ENCODE peak calls at places on chromosomes 11 and 22, in four cellular contexts. One of them, this sample, is unnamed.

GRCh38 chr22:42794551-42795510 is 62.2 kb downstream of the ARFGAP3 start:
- DNase-seq in testis: no peak
- DNase-seq in uterus: no peak
- DNase-seq in stomach: peak; percentile 20
- DNase-seq in this sample: no peak

GRCh38 chr11:120184946-120185677 is 25.7 kb upstream of the OAF start:
- DNase-seq in testis: peak; percentile 82
- DNase-seq in uterus: peak; percentile 80
- DNase-seq in stomach: peak; percentile 63
- DNase-seq in this sample: no peak

GRCh38 chr11:117796456-117797428 is at the start of gene DSCAML1:
- DNase-seq in testis: peak; percentile 33
- DNase-seq in uterus: no peak
- DNase-seq in stomach: no peak
- DNase-seq in this sample: no peak

GRCh38 chr11:77092382-77092781 is 10.3 kb upstream of the OMP start:
- DNase-seq in testis: no peak
- DNase-seq in uterus: no peak
- DNase-seq in stomach: no peak
- DNase-seq in this sample: no peak

GRCh38 chr11:88849368-88849767 is 216.4 kb downstream of the GRM5 start:
- DNase-seq in testis: no peak
- DNase-seq in uterus: no peak
- DNase-seq in stomach: no peak
- DNase-seq in this sample: no peak

GRCh38 chr11:15695096-15695721 is 580.5 kb downstream of the INSC start:
- DNase-seq in testis: no peak
- DNase-seq in uterus: no peak
- DNase-seq in stomach: no peak
- DNase-seq in this sample: no peak

GRCh38 chr11:107018902-107019493 is 722 bp upstream of the GUCY1A2 start:
- DNase-seq in testis: peak; percentile 77
- DNase-seq in uterus: peak; percentile 76
- DNase-seq in stomach: peak; percentile 52
- DNase-seq in this sample: no peak

GRCh38 chr11:32002311-32002710 is 88.6 kb upstream of the RCN1 start:
- DNase-seq in testis: no peak
- DNase-seq in uterus: no peak
- DNase-seq in stomach: no peak
- DNase-seq in this sample: no peak

GRCh38 chr11:44376423-44376822 is 66.5 kb upstream of the ALX4 start:
- DNase-seq in testis: no peak
- DNase-seq in uterus: no peak
- DNase-seq in stomach: no peak
- DNase-seq in this sample: no peak

GRCh38 chr11:130775306-130776043 is 140.8 kb downstream of the SNX19 start:
- DNase-seq in testis: no peak
- DNase-seq in uterus: no peak
- DNase-seq in stomach: no peak
- DNase-seq in this sample: no peak

GRCh38 chr22:35394810-35395563 is 5.0 kb upstream of the MCM5 start:
- DNase-seq in testis: no peak
- DNase-seq in uterus: no peak
- DNase-seq in stomach: no peak
- DNase-seq in this sample: no peak

GRCh38 chr22:40029189-40029890 is 34.6 kb downstream of the FAM83F start:
- DNase-seq in testis: no peak
- DNase-seq in uterus: no peak
- DNase-seq in stomach: no peak
- DNase-seq in this sample: peak; percentile 41

GRCh38 chr11:43558056-43558455 is 122.5 kb upstream of the HSD17B12 start:
- DNase-seq in testis: no peak
- DNase-seq in uterus: no peak
- DNase-seq in stomach: no peak
- DNase-seq in this sample: no peak

GRCh38 chr11:16809901-16810668 is 71.6 kb downstream of the C11orf58 start:
- DNase-seq in testis: no peak
- DNase-seq in uterus: no peak
- DNase-seq in stomach: no peak
- DNase-seq in this sample: no peak

GRCh38 chr11:124612567-124613245 is 1.5 kb downstream of the PANX3 start:
- DNase-seq in testis: no peak
- DNase-seq in uterus: no peak
- DNase-seq in stomach: no peak
- DNase-seq in this sample: no peak

GRCh38 chr11:119046489-119046888 is 10.5 kb downstream of the HYOU1 start:
- DNase-seq in testis: no peak
- DNase-seq in uterus: no peak
- DNase-seq in stomach: no peak
- DNase-seq in this sample: no peak

GRCh38 chr11:10625281-10625981 is 57.0 kb upstream of the LYVE1 start:
- DNase-seq in testis: no peak
- DNase-seq in uterus: no peak
- DNase-seq in stomach: no peak
- DNase-seq in this sample: no peak

GRCh38 chr22:36191106-36191836 is 10.3 kb downstream of the APOL4 start:
- DNase-seq in testis: peak; percentile 79
- DNase-seq in uterus: no peak
- DNase-seq in stomach: no peak
- DNase-seq in this sample: no peak

GRCh38 chr11:69040581-69041260 is 8.0 kb upstream of the TPCN2 start:
- DNase-seq in testis: no peak
- DNase-seq in uterus: no peak
- DNase-seq in stomach: no peak
- DNase-seq in this sample: no peak

GRCh38 chr11:22703040-22703439 is 36.6 kb downstream of the GAS2 start:
- DNase-seq in testis: no peak
- DNase-seq in uterus: no peak
- DNase-seq in stomach: no peak
- DNase-seq in this sample: no peak

GRCh38 chr11:66267379-66268209 is 845 bp upstream of the RAB1B start:
- DNase-seq in testis: peak; percentile 94
- DNase-seq in uterus: peak; percentile 92
- DNase-seq in stomach: peak; percentile 89
- DNase-seq in this sample: peak; percentile 94

GRCh38 chr22:37290737-37291136 is 8.4 kb downstream of the CYTH4 start:
- DNase-seq in testis: no peak
- DNase-seq in uterus: no peak
- DNase-seq in stomach: no peak
- DNase-seq in this sample: no peak

GRCh38 chr22:33666661-33667619 is 253.3 kb downstream of the LARGE1 start:
- DNase-seq in testis: no peak
- DNase-seq in uterus: no peak
- DNase-seq in stomach: peak; percentile 39
- DNase-seq in this sample: no peak

GRCh38 chr11:94128171-94128745 is 383 bp upstream of the PANX1 start:
- DNase-seq in testis: no peak
- DNase-seq in uterus: peak; percentile 58
- DNase-seq in stomach: peak; percentile 38
- DNase-seq in this sample: no peak

GRCh38 chr11:125941606-125942275 is 4.1 kb upstream of the VSIG10L2 start:
- DNase-seq in testis: peak; percentile 63
- DNase-seq in uterus: no peak
- DNase-seq in stomach: peak; percentile 70
- DNase-seq in this sample: peak; percentile 71

GRCh38 chr22:46085831-46086576 is 64.3 kb upstream of the PPARA start:
- DNase-seq in testis: no peak
- DNase-seq in uterus: peak; percentile 80
- DNase-seq in stomach: peak; percentile 87
- DNase-seq in this sample: peak; percentile 90

GRCh38 chr11:117390743-117391142 is 63.1 kb downstream of the CEP164 start:
- DNase-seq in testis: no peak
- DNase-seq in uterus: no peak
- DNase-seq in stomach: no peak
- DNase-seq in this sample: no peak

GRCh38 chr11:68115285-68115684 is 5.9 kb downstream of the CHKA start:
- DNase-seq in testis: no peak
- DNase-seq in uterus: no peak
- DNase-seq in stomach: no peak
- DNase-seq in this sample: no peak

GRCh38 chr11:68033708-68034045 is 3.2 kb downstream of the NDUFS8 start:
- DNase-seq in testis: peak; percentile 45
- DNase-seq in uterus: no peak
- DNase-seq in stomach: peak; percentile 78
- DNase-seq in this sample: no peak

GRCh38 chr22:34841321-34841901 is 224.5 kb upstream of the ISX start:
- DNase-seq in testis: no peak
- DNase-seq in uterus: no peak
- DNase-seq in stomach: no peak
- DNase-seq in this sample: no peak

GRCh38 chr11:47257518-47258316 is at the start of gene NR1H3:
- DNase-seq in testis: peak; percentile 72
- DNase-seq in uterus: peak; percentile 87
- DNase-seq in stomach: peak; percentile 79
- DNase-seq in this sample: peak; percentile 86
- H3K4me3 ChIP-seq in testis: no peak within 1 kb of the TSS
- H3K4me3 ChIP-seq in uterus: peak within 1 kb of the TSS; percentile 23
- H3K4me3 ChIP-seq in stomach: peak within 1 kb of the TSS; percentile 39
- H3K4me3 ChIP-seq in this sample: peak within 1 kb of the TSS; percentile 57

DNA sequence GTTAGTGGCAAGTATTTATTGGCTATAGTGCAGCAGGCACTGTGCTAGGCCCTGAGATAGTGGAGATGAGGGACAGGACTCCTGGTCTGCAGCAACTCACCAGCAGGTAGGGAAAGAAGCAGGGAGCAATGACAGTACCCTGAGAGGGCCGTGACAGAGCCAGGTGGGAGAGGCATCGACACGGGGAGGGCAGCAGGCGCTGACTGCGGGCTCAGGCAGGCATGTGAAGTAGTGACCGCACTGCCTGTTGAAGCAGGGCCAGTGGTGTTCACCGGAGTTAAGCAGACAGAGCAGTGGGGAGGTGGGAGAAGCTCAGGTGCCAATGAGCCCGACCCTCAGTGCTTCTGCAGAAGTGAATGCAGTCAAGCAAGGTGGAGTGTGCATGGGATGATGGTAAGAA is 43.7 kb upstream of the ADA2 start:
- DNase-seq in testis: no peak
- DNase-seq in uterus: no peak
- DNase-seq in stomach: no peak
- DNase-seq in this sample: no peak
- TF ChIP-seq CTCF in testis: no peak
- TF ChIP-seq CTCF in uterus: no peak
- TF ChIP-seq CTCF in stomach: no peak
- TF ChIP-seq CTCF in this sample: no peak

DNA sequence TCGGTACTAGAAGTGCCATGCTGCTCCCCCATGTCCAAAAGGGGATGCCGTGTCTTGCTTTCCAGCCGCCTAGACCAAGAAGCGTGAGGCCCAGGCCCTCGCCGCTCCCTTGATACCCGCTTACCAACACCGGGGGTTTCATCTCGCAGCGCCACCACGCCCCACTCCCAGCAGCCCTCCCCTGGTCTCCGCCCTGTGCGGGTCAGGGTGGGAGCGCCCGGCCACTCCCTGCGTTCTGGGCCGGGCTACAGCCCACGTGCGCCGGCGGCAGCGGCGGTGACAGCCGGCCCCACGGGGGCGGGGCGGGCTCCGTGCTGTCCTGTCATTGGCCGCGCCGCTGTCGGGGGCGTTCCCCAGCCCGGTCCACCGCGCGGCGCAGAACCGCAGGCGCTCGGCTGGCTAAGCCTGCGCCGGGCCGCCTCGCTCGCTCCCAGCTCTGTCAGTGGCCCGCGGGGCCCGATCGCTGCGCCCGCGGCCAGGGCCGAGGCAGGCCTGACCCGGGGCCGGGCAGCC is at the start of gene MICAL2:
- DNase-seq in testis: peak; percentile 93
- DNase-seq in uterus: peak; percentile 84
- DNase-seq in stomach: peak; percentile 91
- DNase-seq in this sample: peak; percentile 93
- TF ChIP-seq POLR2A in testis: peak; percentile 87
- TF ChIP-seq POLR2A in uterus: peak; percentile 76
- TF ChIP-seq POLR2A in stomach: no peak
- TF ChIP-seq POLR2A in this sample: peak; percentile 83

DNA sequence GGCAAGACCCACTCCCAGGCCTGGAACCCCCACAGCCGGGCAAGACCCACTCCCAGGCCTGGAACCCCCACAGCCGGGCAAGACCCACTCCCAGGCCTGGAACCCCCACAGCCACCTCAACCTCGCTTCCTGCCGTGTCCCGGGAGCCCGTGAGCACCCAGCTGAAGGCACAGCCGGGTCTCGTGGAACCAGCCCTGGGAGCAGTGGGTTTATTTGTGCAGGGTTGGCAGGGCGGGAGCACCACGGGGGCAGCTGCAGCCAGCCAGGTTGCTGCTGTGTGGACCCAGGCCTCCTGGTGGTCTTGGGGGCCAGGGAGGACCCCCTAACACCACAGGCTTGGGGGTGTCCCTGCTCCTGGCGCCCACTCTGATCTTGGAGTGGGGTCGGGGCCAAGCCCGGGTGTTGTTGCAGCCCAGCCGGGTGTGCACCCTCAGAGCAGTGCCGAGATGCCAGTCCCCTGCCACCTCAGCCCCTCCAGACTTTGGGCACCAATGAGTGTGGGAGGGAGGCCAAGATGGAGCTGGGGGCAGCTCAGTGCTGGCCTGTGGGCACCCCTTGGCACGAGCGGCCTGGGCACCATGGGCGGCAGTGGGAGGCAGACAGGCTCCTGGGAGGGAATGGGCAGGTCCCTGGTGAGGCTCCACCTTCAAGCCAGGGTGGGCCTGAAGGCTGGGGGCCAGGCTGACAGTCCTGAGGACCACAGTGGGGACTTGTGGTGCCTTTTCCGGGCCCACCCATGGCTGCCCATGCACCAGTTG is 8.2 kb upstream of the PKP3 start:
- DNase-seq in testis: no peak
- DNase-seq in uterus: no peak
- DNase-seq in stomach: no peak
- DNase-seq in this sample: no peak
- H3K4me3 ChIP-seq in testis: no peak overlapping the region
- H3K4me3 ChIP-seq in uterus: no peak overlapping the region
- H3K4me3 ChIP-seq in stomach: no peak overlapping the region
- H3K4me3 ChIP-seq in this sample: no peak overlapping the region

DNA sequence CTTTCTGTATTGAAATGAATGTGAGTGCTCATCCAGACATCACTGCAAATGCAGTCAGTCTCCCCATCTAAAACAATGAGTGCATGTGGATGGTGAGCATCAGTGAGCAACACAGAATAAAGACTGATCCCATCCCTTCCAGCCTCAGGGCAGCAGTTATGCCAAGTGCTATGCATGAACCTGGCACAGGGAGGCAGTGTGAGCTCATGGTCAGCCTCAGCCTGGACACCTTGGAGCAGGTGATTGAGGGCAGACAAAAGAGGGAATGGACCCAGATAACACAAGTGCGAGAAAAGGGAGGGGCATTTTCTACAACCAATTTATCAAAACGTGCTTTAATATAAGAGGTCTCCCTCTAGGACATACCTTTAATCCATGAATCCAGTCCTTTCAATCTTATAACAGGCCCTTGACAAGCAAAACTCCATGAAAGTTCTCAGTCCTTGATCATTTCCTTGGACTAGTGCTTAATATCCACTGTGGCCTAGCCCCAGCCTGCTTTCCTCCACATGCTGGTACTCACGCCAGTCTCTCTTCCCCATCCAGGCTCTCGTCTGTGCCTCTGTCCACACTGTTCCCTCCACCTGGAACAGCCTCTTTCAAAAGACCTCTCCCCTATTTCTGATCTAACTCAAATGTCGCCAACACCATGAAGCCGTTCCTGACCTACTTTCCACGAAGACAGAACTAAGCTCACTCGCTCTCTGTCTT is 50.5 kb upstream of the LRRC55 start:
- DNase-seq in testis: peak; percentile 53
- DNase-seq in uterus: peak; percentile 18
- DNase-seq in stomach: peak; percentile 57
- DNase-seq in this sample: no peak
- TF ChIP-seq CTCF in testis: peak; percentile 16
- TF ChIP-seq CTCF in uterus: peak; percentile 66
- TF ChIP-seq CTCF in stomach: no peak
- TF ChIP-seq CTCF in this sample: peak; percentile 50

GRCh38 chr22:23152238-23153114 is 7.2 kb downstream of the RAB36 start:
- DNase-seq in testis: no peak
- DNase-seq in uterus: no peak
- DNase-seq in stomach: no peak
- DNase-seq in this sample: peak; percentile 65
- TF ChIP-seq POLR2A in testis: no peak
- TF ChIP-seq POLR2A in uterus: no peak
- TF ChIP-seq POLR2A in stomach: no peak
- TF ChIP-seq POLR2A in this sample: no peak